ENCODE peak calls at places on chromosomes 4 and X, in seven cellular contexts. One of them, this sample, is unnamed. For H3K4me1 and H3K9me3, the result is how much of the 10 kb centered on the place peaks cover.

GRCh38 chr4:127997534-127998388 is 32.6 kb downstream of the ABHD18 start:
- DNase-seq in hepatocyte: no peak
- DNase-seq in aorta: no peak
- DNase-seq in tibial nerve: no peak
- DNase-seq in breast epithelium: no peak
- DNase-seq in uterus: no peak
- DNase-seq in IMR-90: peak
- DNase-seq in this sample: no peak

GRCh38 chr4:110754726-110755125 is 131.8 kb upstream of the PITX2 start:
- DNase-seq in uterus: no peak
- DNase-seq in hepatocyte: no peak
- DNase-seq in aorta: no peak
- DNase-seq in IMR-90: no peak
- DNase-seq in tibial nerve: no peak
- DNase-seq in breast epithelium: no peak
- DNase-seq in this sample: no peak

GRCh38 chr4:125832161-125832560 is 517.4 kb downstream of the FAT4 start:
- DNase-seq in aorta: no peak
- DNase-seq in hepatocyte: no peak
- DNase-seq in IMR-90: no peak
- DNase-seq in uterus: no peak
- DNase-seq in tibial nerve: no peak
- DNase-seq in breast epithelium: no peak
- DNase-seq in this sample: no peak

GRCh38 chrX:110646386-110646785 is 149.2 kb downstream of the CHRDL1 start:
- DNase-seq in hepatocyte: no peak
- DNase-seq in breast epithelium: no peak
- DNase-seq in aorta: no peak
- DNase-seq in uterus: no peak
- DNase-seq in tibial nerve: no peak
- DNase-seq in IMR-90: no peak
- DNase-seq in this sample: no peak

GRCh38 chrX:9342581-9343051 is 122.2 kb upstream of the TBL1X start:
- DNase-seq in aorta: peak
- DNase-seq in IMR-90: peak
- DNase-seq in tibial nerve: peak
- DNase-seq in hepatocyte: peak
- DNase-seq in breast epithelium: peak
- DNase-seq in uterus: peak
- DNase-seq in this sample: peak

GRCh38 chrX:41317487-41318208 is 16.3 kb upstream of the DDX3X start:
- DNase-seq in uterus: no peak
- DNase-seq in aorta: no peak
- DNase-seq in tibial nerve: no peak
- DNase-seq in breast epithelium: no peak
- DNase-seq in IMR-90: no peak
- DNase-seq in hepatocyte: no peak
- DNase-seq in this sample: no peak

GRCh38 chrX:57586360-57586759 is 5.5 kb upstream of the ZXDB start:
- DNase-seq in IMR-90: no peak
- DNase-seq in aorta: no peak
- DNase-seq in hepatocyte: no peak
- DNase-seq in tibial nerve: no peak
- DNase-seq in uterus: no peak
- DNase-seq in breast epithelium: no peak
- DNase-seq in this sample: no peak

GRCh38 chr4:169377367-169377766 is 106.6 kb upstream of the SH3RF1 start:
- DNase-seq in breast epithelium: no peak
- DNase-seq in uterus: no peak
- DNase-seq in aorta: no peak
- DNase-seq in hepatocyte: no peak
- DNase-seq in IMR-90: no peak
- DNase-seq in tibial nerve: no peak
- DNase-seq in this sample: no peak

GRCh38 chr4:164615964-164616363 is 138.0 kb upstream of the SMIM31 start:
- DNase-seq in aorta: no peak
- DNase-seq in breast epithelium: no peak
- DNase-seq in hepatocyte: no peak
- DNase-seq in tibial nerve: no peak
- DNase-seq in IMR-90: no peak
- DNase-seq in uterus: no peak
- DNase-seq in this sample: no peak

GRCh38 chr4:98046665-98047064 is 96.6 kb downstream of the STPG2 start:
- DNase-seq in aorta: no peak
- DNase-seq in uterus: no peak
- DNase-seq in hepatocyte: no peak
- DNase-seq in breast epithelium: no peak
- DNase-seq in IMR-90: no peak
- DNase-seq in tibial nerve: no peak
- DNase-seq in this sample: no peak

GRCh38 chrX:48957477-48957826 is at the start of gene OTUD5:
- DNase-seq in uterus: peak
- DNase-seq in tibial nerve: no peak
- DNase-seq in breast epithelium: no peak
- DNase-seq in aorta: peak
- DNase-seq in hepatocyte: peak
- DNase-seq in IMR-90: no peak
- DNase-seq in this sample: peak

GRCh38 chr4:31467781-31468180 is 747.6 kb downstream of the PCDH7 start:
- DNase-seq in IMR-90: no peak
- DNase-seq in tibial nerve: no peak
- DNase-seq in uterus: no peak
- DNase-seq in breast epithelium: no peak
- DNase-seq in hepatocyte: no peak
- DNase-seq in aorta: no peak
- DNase-seq in this sample: no peak

GRCh38 chr4:151031831-151032605 is 16.9 kb upstream of the LRBA start:
- DNase-seq in uterus: no peak
- DNase-seq in hepatocyte: no peak
- DNase-seq in breast epithelium: no peak
- DNase-seq in tibial nerve: no peak
- DNase-seq in aorta: no peak
- DNase-seq in IMR-90: peak
- DNase-seq in this sample: no peak

GRCh38 chr4:55297346-55297745 is 48.7 kb upstream of the SRD5A3 start:
- DNase-seq in IMR-90: peak
- DNase-seq in aorta: no peak
- DNase-seq in breast epithelium: no peak
- DNase-seq in tibial nerve: no peak
- DNase-seq in hepatocyte: peak
- DNase-seq in uterus: no peak
- DNase-seq in this sample: no peak

GRCh38 chr4:47763279-47763678 is 74.6 kb downstream of the CORIN start:
- DNase-seq in hepatocyte: no peak
- DNase-seq in aorta: no peak
- DNase-seq in uterus: no peak
- DNase-seq in tibial nerve: no peak
- DNase-seq in breast epithelium: no peak
- DNase-seq in IMR-90: no peak
- DNase-seq in this sample: no peak

GRCh38 chrX:10381218-10381617 is 224.4 kb downstream of the CLCN4 start:
- DNase-seq in breast epithelium: no peak
- DNase-seq in uterus: no peak
- DNase-seq in hepatocyte: no peak
- DNase-seq in tibial nerve: no peak
- DNase-seq in IMR-90: no peak
- DNase-seq in aorta: no peak
- DNase-seq in this sample: no peak

GRCh38 chrX:154695913-154696312 is 42.5 kb upstream of the CTAG2 start:
- DNase-seq in tibial nerve: no peak
- DNase-seq in aorta: no peak
- DNase-seq in uterus: no peak
- DNase-seq in IMR-90: peak
- DNase-seq in hepatocyte: no peak
- DNase-seq in breast epithelium: no peak
- DNase-seq in this sample: no peak

GRCh38 chr4:180636696-180637095 is 1606.5 kb upstream of the TENM3 start:
- DNase-seq in tibial nerve: no peak
- DNase-seq in IMR-90: peak
- DNase-seq in hepatocyte: peak
- DNase-seq in aorta: no peak
- DNase-seq in breast epithelium: no peak
- DNase-seq in uterus: no peak
- DNase-seq in this sample: no peak

GRCh38 chr4:98508825-98509539 is 149.4 kb downstream of the TSPAN5 start:
- DNase-seq in tibial nerve: no peak
- DNase-seq in hepatocyte: no peak
- DNase-seq in IMR-90: no peak
- DNase-seq in uterus: no peak
- DNase-seq in breast epithelium: no peak
- DNase-seq in aorta: no peak
- DNase-seq in this sample: no peak

GRCh38 chr4:88104902-88105610 is 53.4 kb downstream of the ABCG2 start:
- DNase-seq in aorta: no peak
- DNase-seq in uterus: no peak
- DNase-seq in breast epithelium: no peak
- DNase-seq in IMR-90: peak
- DNase-seq in tibial nerve: no peak
- DNase-seq in hepatocyte: peak
- DNase-seq in this sample: no peak

GRCh38 chr4:141449927-141450326 is 186.5 kb upstream of the IL15 start:
- DNase-seq in tibial nerve: no peak
- DNase-seq in breast epithelium: no peak
- DNase-seq in uterus: no peak
- DNase-seq in IMR-90: no peak
- DNase-seq in aorta: no peak
- DNase-seq in hepatocyte: no peak
- DNase-seq in this sample: no peak

GRCh38 chr4:141448490-141448889 is 187.9 kb upstream of the IL15 start:
- DNase-seq in uterus: no peak
- DNase-seq in breast epithelium: no peak
- DNase-seq in IMR-90: peak
- DNase-seq in tibial nerve: no peak
- DNase-seq in aorta: no peak
- DNase-seq in hepatocyte: no peak
- DNase-seq in this sample: no peak

DNA sequence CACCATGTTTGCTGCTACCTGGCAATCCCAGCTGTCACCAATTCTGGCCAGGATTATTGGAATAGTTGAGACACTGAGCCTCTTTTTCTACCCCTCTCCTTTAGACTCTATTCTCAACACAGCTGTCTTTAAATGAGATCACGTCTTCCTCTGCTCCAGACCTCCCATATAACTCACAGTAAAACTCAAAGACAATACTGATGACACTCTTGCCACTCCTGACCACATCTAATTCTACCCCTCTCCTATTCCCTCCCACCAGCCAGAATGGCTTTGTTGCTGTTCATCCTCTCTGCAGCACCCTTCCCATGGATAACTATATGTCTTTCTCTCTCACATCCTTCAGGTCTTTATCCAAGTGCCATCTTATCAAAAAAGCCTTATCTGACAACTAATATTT is 188.6 kb upstream of the IL15 start:
- DNase-seq in aorta: no peak
- DNase-seq in uterus: no peak
- DNase-seq in IMR-90: no peak
- DNase-seq in hepatocyte: no peak
- DNase-seq in tibial nerve: no peak
- DNase-seq in breast epithelium: no peak
- DNase-seq in this sample: no peak
- H3K4me1 ChIP-seq in aorta: under half
- H3K4me1 ChIP-seq in uterus: under half
- H3K4me1 ChIP-seq in IMR-90: under half
- H3K4me1 ChIP-seq in hepatocyte: under half
- H3K4me1 ChIP-seq in tibial nerve: under half
- H3K4me1 ChIP-seq in breast epithelium: under half
- H3K4me1 ChIP-seq in this sample: under half

DNA sequence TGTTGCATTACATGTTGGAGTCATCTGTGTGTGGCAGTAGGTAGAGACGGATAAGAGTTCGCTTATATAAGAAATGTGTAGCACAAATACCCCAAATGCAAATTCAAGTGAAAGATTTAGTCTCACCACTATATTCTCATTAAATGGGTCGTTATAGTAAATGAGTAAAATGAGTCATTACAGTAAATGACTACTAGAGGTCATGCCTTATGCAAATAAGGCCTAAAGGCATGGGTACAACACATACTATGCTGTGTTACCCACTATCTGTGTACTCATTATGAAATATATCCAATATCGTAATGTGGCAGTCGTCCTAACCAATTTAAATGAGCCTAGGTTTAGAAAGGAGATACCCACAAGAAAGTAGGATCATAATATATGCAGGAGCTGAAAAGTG is 1603.1 kb downstream of the C4orf33 start:
- DNase-seq in tibial nerve: no peak
- DNase-seq in IMR-90: no peak
- DNase-seq in breast epithelium: no peak
- DNase-seq in aorta: no peak
- DNase-seq in uterus: no peak
- DNase-seq in hepatocyte: no peak
- DNase-seq in this sample: no peak
- H3K4me3 ChIP-seq in tibial nerve: no peak
- H3K4me3 ChIP-seq in IMR-90: no peak
- H3K4me3 ChIP-seq in breast epithelium: no peak
- H3K4me3 ChIP-seq in aorta: no peak
- H3K4me3 ChIP-seq in uterus: no peak
- H3K4me3 ChIP-seq in hepatocyte: no peak
- H3K4me3 ChIP-seq in this sample: no peak

GRCh38 chrX:151745651-151746050 is 11.1 kb downstream of the CNGA2 start:
- DNase-seq in tibial nerve: no peak
- DNase-seq in uterus: no peak
- DNase-seq in aorta: no peak
- DNase-seq in breast epithelium: no peak
- DNase-seq in IMR-90: no peak
- DNase-seq in hepatocyte: no peak
- DNase-seq in this sample: no peak
- H3K9me3 ChIP-seq in tibial nerve: under half
- H3K9me3 ChIP-seq in uterus: under half
- H3K9me3 ChIP-seq in aorta: under half
- H3K9me3 ChIP-seq in breast epithelium: under half
- H3K9me3 ChIP-seq in IMR-90: under half
- H3K9me3 ChIP-seq in hepatocyte: under half
- H3K9me3 ChIP-seq in this sample: under half

DNA sequence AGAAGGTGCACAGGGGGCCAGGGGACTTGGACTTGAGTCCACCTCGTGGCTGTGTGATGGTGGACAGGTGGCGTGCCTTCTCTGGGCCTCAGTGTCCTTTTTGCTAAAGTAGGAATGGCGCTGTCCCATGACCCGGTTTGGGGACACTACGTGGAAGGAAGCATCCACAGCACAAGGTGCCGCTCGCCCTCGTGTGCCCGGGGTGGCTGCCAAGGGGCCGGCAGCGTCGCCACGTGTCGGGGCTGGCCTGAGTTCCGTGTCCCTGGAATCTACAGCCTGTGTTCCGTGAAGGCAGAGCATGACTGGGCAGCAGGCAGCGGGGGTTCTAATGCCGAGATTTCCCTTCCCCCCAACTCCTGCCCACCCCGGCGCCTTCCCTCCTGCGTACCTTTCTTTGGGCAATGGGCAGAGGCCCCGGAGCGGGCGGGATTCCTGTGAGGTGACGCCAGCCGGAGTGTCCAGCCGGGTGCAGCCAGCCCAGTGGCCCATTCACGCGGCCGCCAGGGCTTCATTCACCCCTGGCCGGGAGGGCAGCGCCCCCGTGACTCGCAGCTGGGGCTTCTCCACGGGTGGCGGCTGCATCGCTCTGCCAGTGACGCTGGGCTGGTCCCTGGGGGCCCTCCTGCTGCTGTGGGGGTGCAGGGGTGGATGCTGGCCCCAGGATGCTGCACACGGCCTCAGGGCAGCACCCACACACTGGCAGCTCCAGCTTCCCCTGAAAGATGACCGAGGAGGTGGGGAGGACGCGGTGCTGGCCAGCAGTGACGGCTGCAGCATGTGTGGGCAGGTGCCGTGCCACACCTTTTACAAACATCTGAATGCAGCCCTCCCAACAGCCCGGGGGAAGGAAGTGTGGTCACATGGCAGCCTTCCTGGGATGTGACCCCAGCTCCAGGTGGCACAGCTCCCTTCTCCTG is 21.2 kb downstream of the DOK7 start:
- DNase-seq in tibial nerve: no peak
- DNase-seq in IMR-90: no peak
- DNase-seq in uterus: no peak
- DNase-seq in breast epithelium: peak
- DNase-seq in aorta: peak
- DNase-seq in hepatocyte: peak
- DNase-seq in this sample: peak
- H3K4me1 ChIP-seq in tibial nerve: under half
- H3K4me1 ChIP-seq in IMR-90: under half
- H3K4me1 ChIP-seq in uterus: under half
- H3K4me1 ChIP-seq in breast epithelium: under half
- H3K4me1 ChIP-seq in aorta: under half
- H3K4me1 ChIP-seq in hepatocyte: under half
- H3K4me1 ChIP-seq in this sample: under half